ENCODE peak calls at places on chromosome 13, in six cellular contexts. One of them, this sample, is unnamed.

GRCh38 chr13:85586422-85586831 is 212.8 kb downstream of the SLITRK6 start:
- DNase-seq in progenitor cell of endocrine pancreas: no peak
- DNase-seq in lower leg skin: no peak
- DNase-seq in tibial artery: no peak
- DNase-seq in adrenal gland: no peak
- DNase-seq in omental fat pad: no peak
- DNase-seq in this sample: no peak

GRCh38 chr13:20998649-20999415 is 62.6 kb downstream of the LATS2 start:
- DNase-seq in progenitor cell of endocrine pancreas: no peak
- DNase-seq in lower leg skin: no peak
- DNase-seq in tibial artery: peak
- DNase-seq in adrenal gland: no peak
- DNase-seq in omental fat pad: no peak
- DNase-seq in this sample: no peak

GRCh38 chr13:71866173-71867091 is 572 bp downstream of the DACH1 start:
- DNase-seq in progenitor cell of endocrine pancreas: peak
- DNase-seq in lower leg skin: no peak
- DNase-seq in tibial artery: no peak
- DNase-seq in adrenal gland: no peak
- DNase-seq in omental fat pad: no peak
- DNase-seq in this sample: peak

GRCh38 chr13:31009166-31009565 is 76.7 kb downstream of the TEX26 start:
- DNase-seq in progenitor cell of endocrine pancreas: no peak
- DNase-seq in lower leg skin: no peak
- DNase-seq in tibial artery: no peak
- DNase-seq in adrenal gland: no peak
- DNase-seq in omental fat pad: no peak
- DNase-seq in this sample: no peak

GRCh38 chr13:108769213-108770070 is 140.0 kb downstream of the MYO16 start:
- DNase-seq in progenitor cell of endocrine pancreas: no peak
- DNase-seq in lower leg skin: no peak
- DNase-seq in tibial artery: no peak
- DNase-seq in adrenal gland: no peak
- DNase-seq in omental fat pad: no peak
- DNase-seq in this sample: no peak

GRCh38 chr13:82477436-82477835 is 1404.8 kb downstream of the SLITRK1 start:
- DNase-seq in progenitor cell of endocrine pancreas: no peak
- DNase-seq in lower leg skin: no peak
- DNase-seq in tibial artery: no peak
- DNase-seq in adrenal gland: no peak
- DNase-seq in omental fat pad: no peak
- DNase-seq in this sample: no peak

GRCh38 chr13:95301947-95302386 is 716 bp upstream of the ABCC4 start:
- DNase-seq in progenitor cell of endocrine pancreas: no peak
- DNase-seq in lower leg skin: no peak
- DNase-seq in tibial artery: no peak
- DNase-seq in adrenal gland: no peak
- DNase-seq in omental fat pad: no peak
- DNase-seq in this sample: no peak

GRCh38 chr13:22961835-22962537 is 218.8 kb upstream of the SGCG start:
- DNase-seq in progenitor cell of endocrine pancreas: no peak
- DNase-seq in lower leg skin: no peak
- DNase-seq in tibial artery: no peak
- DNase-seq in adrenal gland: peak
- DNase-seq in omental fat pad: no peak
- DNase-seq in this sample: no peak

GRCh38 chr13:85638815-85639393 is 160.3 kb downstream of the SLITRK6 start:
- DNase-seq in progenitor cell of endocrine pancreas: no peak
- DNase-seq in lower leg skin: no peak
- DNase-seq in tibial artery: no peak
- DNase-seq in adrenal gland: no peak
- DNase-seq in omental fat pad: no peak
- DNase-seq in this sample: no peak

GRCh38 chr13:32902898-32903297 is 113.3 kb upstream of the KL start:
- DNase-seq in progenitor cell of endocrine pancreas: no peak
- DNase-seq in lower leg skin: peak
- DNase-seq in tibial artery: peak
- DNase-seq in adrenal gland: peak
- DNase-seq in omental fat pad: no peak
- DNase-seq in this sample: no peak

DNA sequence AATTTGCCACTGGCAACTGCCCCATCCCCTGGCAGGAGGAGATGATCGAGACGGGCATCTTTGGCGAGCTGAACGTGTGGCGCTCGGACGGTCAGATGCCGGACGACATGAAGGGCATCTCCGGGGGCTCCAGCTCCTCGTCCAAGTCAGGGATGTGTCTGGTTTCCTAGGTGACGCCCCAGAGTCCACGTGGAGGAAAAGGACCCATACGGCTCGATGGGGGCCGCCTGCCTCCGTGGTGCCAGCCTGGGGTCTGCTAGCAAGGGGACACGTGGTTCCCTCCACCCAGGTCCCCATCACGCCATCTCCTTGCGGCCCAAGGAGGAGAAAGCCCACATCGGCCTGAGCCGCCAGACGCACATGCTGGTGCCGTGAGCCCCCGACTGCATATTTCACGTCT is 23.8 kb upstream of the TMEM255B start:
- DNase-seq in progenitor cell of endocrine pancreas: no peak
- DNase-seq in lower leg skin: no peak
- DNase-seq in tibial artery: no peak
- DNase-seq in adrenal gland: no peak
- DNase-seq in omental fat pad: no peak
- DNase-seq in this sample: no peak
- TF ChIP-seq CTCF in progenitor cell of endocrine pancreas: no peak
- TF ChIP-seq CTCF in lower leg skin: no peak
- TF ChIP-seq CTCF in tibial artery: no peak
- TF ChIP-seq CTCF in adrenal gland: no peak
- TF ChIP-seq CTCF in omental fat pad: no peak
- TF ChIP-seq CTCF in this sample: no peak

DNA sequence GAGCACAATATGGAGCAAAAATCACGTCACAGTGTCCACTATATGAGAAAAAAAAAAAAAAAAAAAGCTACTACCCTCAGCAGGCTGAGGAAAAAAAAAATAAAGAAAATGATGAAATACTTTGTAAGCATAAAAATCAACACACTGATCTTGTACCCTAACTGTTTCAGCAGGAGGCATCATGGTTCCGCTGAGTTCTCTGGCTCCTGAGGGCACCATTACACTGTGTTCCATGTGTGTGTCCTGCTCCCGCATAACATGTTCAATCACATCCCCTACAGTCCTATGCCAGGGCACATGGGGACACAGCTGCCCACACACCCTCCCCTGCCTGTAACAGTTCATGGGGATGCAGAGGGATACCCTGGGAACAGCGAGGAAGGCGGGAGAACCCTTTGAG is 33.5 kb downstream of the DOCK9 start:
- DNase-seq in progenitor cell of endocrine pancreas: no peak
- DNase-seq in lower leg skin: no peak
- DNase-seq in tibial artery: no peak
- DNase-seq in adrenal gland: no peak
- DNase-seq in omental fat pad: no peak
- DNase-seq in this sample: no peak
- TF ChIP-seq CTCF in progenitor cell of endocrine pancreas: no peak
- TF ChIP-seq CTCF in lower leg skin: no peak
- TF ChIP-seq CTCF in tibial artery: no peak
- TF ChIP-seq CTCF in adrenal gland: no peak
- TF ChIP-seq CTCF in omental fat pad: no peak
- TF ChIP-seq CTCF in this sample: no peak

GRCh38 chr13:37608750-37609339 is 10.3 kb upstream of the POSTN start:
- DNase-seq in progenitor cell of endocrine pancreas: no peak
- DNase-seq in lower leg skin: no peak
- DNase-seq in tibial artery: no peak
- DNase-seq in adrenal gland: no peak
- DNase-seq in omental fat pad: no peak
- DNase-seq in this sample: no peak
- TF ChIP-seq CTCF in progenitor cell of endocrine pancreas: peak
- TF ChIP-seq CTCF in lower leg skin: no peak
- TF ChIP-seq CTCF in tibial artery: peak
- TF ChIP-seq CTCF in adrenal gland: no peak
- TF ChIP-seq CTCF in omental fat pad: no peak
- TF ChIP-seq CTCF in this sample: peak

GRCh38 chr13:54187461-54187860 is 1158.8 kb downstream of the OLFM4 start:
- DNase-seq in progenitor cell of endocrine pancreas: no peak
- DNase-seq in lower leg skin: no peak
- DNase-seq in tibial artery: no peak
- DNase-seq in adrenal gland: no peak
- DNase-seq in omental fat pad: no peak
- DNase-seq in this sample: no peak

GRCh38 chr13:54183728-54184127 is 1155.1 kb downstream of the OLFM4 start:
- DNase-seq in progenitor cell of endocrine pancreas: no peak
- DNase-seq in lower leg skin: no peak
- DNase-seq in tibial artery: no peak
- DNase-seq in adrenal gland: no peak
- DNase-seq in omental fat pad: no peak
- DNase-seq in this sample: no peak

GRCh38 chr13:54185101-54185500 is 1156.5 kb downstream of the OLFM4 start:
- DNase-seq in progenitor cell of endocrine pancreas: no peak
- DNase-seq in lower leg skin: no peak
- DNase-seq in tibial artery: no peak
- DNase-seq in adrenal gland: no peak
- DNase-seq in omental fat pad: no peak
- DNase-seq in this sample: no peak

GRCh38 chr13:54184576-54184975 is 1156.0 kb downstream of the OLFM4 start:
- DNase-seq in progenitor cell of endocrine pancreas: no peak
- DNase-seq in lower leg skin: no peak
- DNase-seq in tibial artery: no peak
- DNase-seq in adrenal gland: no peak
- DNase-seq in omental fat pad: no peak
- DNase-seq in this sample: no peak

DNA sequence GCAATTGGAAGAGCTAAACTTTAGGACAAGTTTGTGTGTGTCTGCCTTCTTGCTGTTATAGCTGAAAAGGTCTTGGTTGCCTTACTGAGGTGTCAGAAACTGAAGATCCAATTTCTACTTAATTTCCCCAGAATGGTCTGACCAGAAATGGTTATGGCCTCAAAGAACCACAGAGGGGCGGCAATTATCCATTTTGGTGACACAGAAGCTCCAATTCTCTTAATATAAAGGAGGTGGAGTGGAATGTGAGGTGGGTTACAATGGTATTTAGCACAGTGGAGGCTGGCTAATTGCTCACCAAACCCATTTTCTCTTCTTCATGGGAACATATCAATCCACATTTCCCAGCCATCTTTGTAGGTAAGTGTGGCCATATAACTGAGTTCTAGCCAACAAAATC is 1157.2 kb downstream of the OLFM4 start:
- DNase-seq in progenitor cell of endocrine pancreas: no peak
- DNase-seq in lower leg skin: no peak
- DNase-seq in tibial artery: no peak
- DNase-seq in adrenal gland: no peak
- DNase-seq in omental fat pad: no peak
- DNase-seq in this sample: no peak
- TF ChIP-seq CTCF in progenitor cell of endocrine pancreas: peak
- TF ChIP-seq CTCF in lower leg skin: no peak
- TF ChIP-seq CTCF in tibial artery: no peak
- TF ChIP-seq CTCF in adrenal gland: no peak
- TF ChIP-seq CTCF in omental fat pad: no peak
- TF ChIP-seq CTCF in this sample: peak

DNA sequence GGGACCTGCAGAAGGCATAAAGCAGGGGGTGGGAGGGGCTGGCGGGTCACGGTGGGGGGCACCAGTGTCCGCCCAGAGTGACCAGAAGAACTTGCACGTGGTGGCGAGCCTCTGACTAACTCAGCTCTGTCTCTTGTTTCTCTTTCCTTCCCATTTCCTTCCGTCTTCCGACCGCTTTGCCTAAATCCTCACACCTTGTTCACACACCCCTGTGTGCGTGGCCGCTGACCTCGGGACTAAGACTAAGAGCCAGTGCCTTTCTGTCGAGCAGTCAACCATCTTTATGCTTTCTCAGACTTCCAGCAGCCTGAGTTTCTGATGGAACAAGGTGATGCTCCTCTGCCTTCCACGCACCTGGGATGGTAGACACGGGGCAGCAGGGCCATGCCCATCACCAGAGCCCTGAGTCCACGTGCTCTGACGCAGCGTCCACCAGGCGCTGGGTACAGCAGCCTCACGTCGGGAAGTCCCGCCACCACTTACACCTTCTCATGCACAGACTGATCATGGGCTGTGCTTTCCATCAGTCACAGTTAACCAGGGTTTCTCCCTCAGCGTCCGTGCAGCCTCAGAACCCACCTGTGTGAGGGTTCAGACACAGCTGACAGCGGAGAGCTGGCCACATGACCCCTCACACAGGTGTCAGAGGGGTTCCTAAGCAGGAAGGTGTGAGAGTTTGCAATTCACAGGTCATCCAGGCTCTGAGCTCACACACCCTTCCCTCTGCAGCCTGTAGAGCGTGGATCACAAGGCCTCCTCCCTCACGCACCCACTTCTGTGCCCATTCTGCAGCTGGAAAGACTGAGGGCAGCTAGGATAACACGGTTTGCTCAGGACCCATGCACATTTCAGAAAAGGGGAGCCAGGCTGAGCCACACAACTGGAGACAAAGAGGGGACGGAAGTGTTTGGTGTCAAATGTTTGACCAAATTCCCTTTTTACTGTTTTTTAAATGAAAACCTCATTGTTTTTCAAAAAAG is 90.7 kb upstream of the MCF2L start:
- DNase-seq in progenitor cell of endocrine pancreas: no peak
- DNase-seq in lower leg skin: no peak
- DNase-seq in tibial artery: no peak
- DNase-seq in adrenal gland: no peak
- DNase-seq in omental fat pad: no peak
- DNase-seq in this sample: no peak
- TF ChIP-seq CTCF in progenitor cell of endocrine pancreas: no peak
- TF ChIP-seq CTCF in lower leg skin: no peak
- TF ChIP-seq CTCF in tibial artery: no peak
- TF ChIP-seq CTCF in adrenal gland: no peak
- TF ChIP-seq CTCF in omental fat pad: no peak
- TF ChIP-seq CTCF in this sample: no peak

GRCh38 chr13:65926750-65927171 is 1303.4 kb downstream of the PCDH9 start:
- DNase-seq in progenitor cell of endocrine pancreas: no peak
- DNase-seq in lower leg skin: no peak
- DNase-seq in tibial artery: no peak
- DNase-seq in adrenal gland: no peak
- DNase-seq in omental fat pad: no peak
- DNase-seq in this sample: no peak
- TF ChIP-seq CTCF in progenitor cell of endocrine pancreas: peak
- TF ChIP-seq CTCF in lower leg skin: no peak
- TF ChIP-seq CTCF in tibial artery: peak
- TF ChIP-seq CTCF in adrenal gland: no peak
- TF ChIP-seq CTCF in omental fat pad: no peak
- TF ChIP-seq CTCF in this sample: peak

GRCh38 chr13:44573071-44573470 is 3.1 kb downstream of the TSC22D1 start:
- DNase-seq in progenitor cell of endocrine pancreas: no peak
- DNase-seq in lower leg skin: no peak
- DNase-seq in tibial artery: no peak
- DNase-seq in adrenal gland: no peak
- DNase-seq in omental fat pad: no peak
- DNase-seq in this sample: no peak
- TF ChIP-seq CTCF in progenitor cell of endocrine pancreas: no peak
- TF ChIP-seq CTCF in lower leg skin: no peak
- TF ChIP-seq CTCF in tibial artery: no peak
- TF ChIP-seq CTCF in adrenal gland: no peak
- TF ChIP-seq CTCF in omental fat pad: no peak
- TF ChIP-seq CTCF in this sample: peak

This sample was measured in type B pancreatic cell.